ENCODE peak calls at places on chromosomes 12 and 14, in eight cellular contexts. F, G, V, L, R, A, B and P are unnamed samples.
A peak's percentile ranks its signal among the peaks of the same experiment; 100 is the strongest.

GRCh38 chr12:2262449-2262848 is 209.7 kb downstream of the CACNA1C start:
- DNase-seq in F (no peak), G (no peak), V (no peak), L (no peak), R (no peak), A (no peak), B (no peak), P (no peak)

GRCh38 chr14:71290301-71290700 is 383.0 kb downstream of the PCNX1 start:
- DNase-seq in F (no peak), G (no peak), V (no peak), L (no peak), R (no peak), A (no peak), B (no peak), P (no peak)

GRCh38 chr14:49692191-49692757 is 646 bp upstream of the KLHDC1 start:
- DNase-seq in F (peak; percentile 5), G (no peak), V (no peak), L (no peak), R (no peak), A (no peak), B (no peak), P (no peak)

GRCh38 chr14:102828201-102828600 is 51.0 kb downstream of the TRAF3 start:
- DNase-seq in F (no peak), G (no peak), V (no peak), L (no peak), R (no peak), A (no peak), B (no peak), P (no peak)

GRCh38 chr14:72630374-72630773 is 263.5 kb downstream of the DPF3 start:
- DNase-seq in F (no peak), G (no peak), V (no peak), L (no peak), R (no peak), A (no peak), B (peak; percentile 43), P (no peak)

GRCh38 chr12:93020225-93020997 is 91.3 kb upstream of the EEA1 start:
- DNase-seq in F (no peak), G (peak; percentile 92), V (peak; percentile 62), L (no peak), R (no peak), A (peak; percentile 84), B (no peak), P (no peak)

GRCh38 chr14:52935847-52936246 is 15.0 kb downstream of the FERMT2 start:
- DNase-seq in F (no peak), G (no peak), V (no peak), L (no peak), R (no peak), A (no peak), B (no peak), P (no peak)

GRCh38 chr12:117020536-117021220 is 78.5 kb downstream of the TESC start:
- DNase-seq in F (no peak), G (no peak), V (no peak), L (no peak), R (no peak), A (no peak), B (no peak), P (no peak)

GRCh38 chr12:52191841-52192791 is at the start of gene KRT80:
- DNase-seq in F (peak; percentile 99), G (peak; percentile 29), V (peak; percentile 98), L (peak; percentile 76), R (no peak), A (peak; percentile 94), B (no peak), P (peak; percentile 99)

GRCh38 chr12:47071241-47071852 is 8.1 kb upstream of the PCED1B start:
- DNase-seq in F (no peak), G (peak; percentile 47), V (no peak), L (no peak), R (peak; percentile 18), A (peak; percentile 28), B (no peak), P (no peak)

GRCh38 chr12:46124132-46124847 is 133.9 kb upstream of the SCAF11 start:
- DNase-seq in F (no peak), G (no peak), V (no peak), L (no peak), R (no peak), A (no peak), B (no peak), P (peak; percentile 14)

GRCh38 chr12:106072751-106073150 is 66.0 kb downstream of the NUAK1 start:
- DNase-seq in F (no peak), G (no peak), V (no peak), L (no peak), R (no peak), A (no peak), B (no peak), P (no peak)

GRCh38 chr12:95204141-95204866 is 13.0 kb downstream of the FGD6 start:
- DNase-seq in F (peak; percentile 94), G (peak; percentile 89), V (peak; percentile 85), L (peak; percentile 20), R (no peak), A (peak; percentile 94), B (no peak), P (peak; percentile 96)

GRCh38 chr12:119412811-119413794 is 78.6 kb downstream of the CCDC60 start:
- DNase-seq in F (peak; percentile 82), G (peak; percentile 69), V (peak; percentile 68), L (peak; percentile 27), R (no peak), A (peak; percentile 80), B (peak; percentile 71), P (peak; percentile 4)

GRCh38 chr14:100488057-100488456 is 99.2 kb downstream of the BEGAIN start:
- DNase-seq in F (no peak), G (no peak), V (no peak), L (no peak), R (no peak), A (no peak), B (no peak), P (no peak)

GRCh38 chr14:35829449-35829848 is 3.3 kb downstream of the BRMS1L start:
- DNase-seq in F (peak; percentile 27), G (no peak), V (no peak), L (no peak), R (no peak), A (no peak), B (no peak), P (no peak)

DNA sequence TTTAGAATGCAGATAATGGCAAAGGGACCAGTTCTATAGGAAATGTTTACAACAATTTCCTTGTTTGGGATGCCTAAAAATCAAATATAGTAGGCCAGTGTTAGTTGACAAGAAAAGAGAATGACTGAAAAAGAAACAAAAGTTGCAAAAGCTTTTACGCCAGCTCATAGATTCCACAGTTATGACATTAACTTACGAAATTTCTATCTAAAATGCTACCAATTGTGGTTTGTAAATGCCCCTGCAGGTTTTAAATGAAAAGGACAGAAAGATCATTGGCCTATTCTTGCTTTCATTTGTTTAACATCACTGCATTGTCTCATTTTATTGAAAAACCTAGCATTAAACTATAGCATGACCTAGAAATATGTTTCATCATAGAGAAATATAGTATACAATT is 345.8 kb downstream of the CCDC91 start:
- DNase-seq in F (peak; percentile 88), G (no peak), V (no peak), L (no peak), R (no peak), A (no peak), B (no peak), P (no peak)
- TF ChIP-seq CTCF in F (peak; percentile 31), G (no peak), V (no peak), L (no peak), R (no peak), A (no peak), B (no peak), P (no peak)

GRCh38 chr14:94320243-94320642 is 2.9 kb downstream of the SERPINA6 start:
- DNase-seq in F (no peak), G (peak; percentile 32), V (no peak), L (no peak), R (no peak), A (peak; percentile 66), B (no peak), P (no peak)
- TF ChIP-seq CTCF in F (no peak), G (no peak), V (no peak), L (no peak), R (no peak), A (no peak), B (no peak), P (no peak)

GRCh38 chr12:6076776-6077700 is 47.4 kb downstream of the VWF start:
- DNase-seq in F (no peak), G (no peak), V (no peak), L (no peak), R (no peak), A (no peak), B (no peak), P (no peak)

GRCh38 chr12:6073426-6073825 is 51.0 kb downstream of the VWF start:
- DNase-seq in F (no peak), G (no peak), V (no peak), L (no peak), R (no peak), A (no peak), B (no peak), P (no peak)

GRCh38 chr12:6076340-6076739 is 48.1 kb downstream of the VWF start:
- DNase-seq in F (peak; percentile 40), G (no peak), V (no peak), L (no peak), R (no peak), A (no peak), B (no peak), P (no peak)

GRCh38 chr12:6074394-6074793 is 50.1 kb downstream of the VWF start:
- DNase-seq in F (no peak), G (no peak), V (no peak), L (no peak), R (peak; percentile 39), A (no peak), B (no peak), P (no peak)

DNA sequence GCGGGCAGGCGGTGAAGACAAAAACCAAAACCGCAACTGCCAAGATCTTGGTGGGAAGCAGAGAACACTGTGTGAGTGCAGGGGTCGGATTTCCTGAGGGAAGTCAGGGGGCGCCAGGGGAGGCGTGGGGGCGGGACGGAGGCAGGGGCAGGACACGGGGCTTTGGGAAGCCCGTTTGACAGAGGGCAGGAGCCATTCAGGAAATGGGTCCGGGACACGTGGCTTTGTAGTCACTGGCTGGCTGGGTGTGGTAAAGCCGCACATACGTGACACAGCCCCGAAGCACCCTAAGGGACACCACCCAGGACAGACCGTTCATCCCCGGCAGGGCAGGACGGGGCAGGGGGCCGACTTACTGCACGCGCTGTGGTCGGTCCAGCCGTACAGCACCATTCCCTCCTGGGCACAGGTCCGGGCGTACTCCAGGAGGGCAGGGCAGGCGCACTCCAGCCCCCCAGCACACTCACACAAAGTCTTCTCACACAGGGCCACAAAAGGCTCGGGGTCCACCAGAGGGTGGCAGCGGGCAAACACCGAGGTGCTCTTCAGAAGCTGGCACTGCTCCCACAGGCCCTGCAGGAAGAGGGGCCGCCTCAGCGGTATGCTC is 49.4 kb downstream of the VWF start:
- DNase-seq in F (no peak), G (no peak), V (peak; percentile 49), L (no peak), R (peak; percentile 41), A (no peak), B (no peak), P (no peak)
- TF ChIP-seq CTCF in F (no peak), G (no peak), V (no peak), L (no peak), R (no peak), A (no peak), B (no peak), P (peak; percentile 2)

GRCh38 chr12:27566159-27566558 is 42.2 kb downstream of the PPFIBP1 start:
- DNase-seq in F (no peak), G (no peak), V (no peak), L (no peak), R (no peak), A (no peak), B (no peak), P (no peak)
- TF ChIP-seq CTCF in F (no peak), G (peak; percentile 6), V (no peak), L (peak; percentile 14), R (no peak), A (no peak), B (no peak), P (no peak)